ENCODE peak calls at places on chromosomes 12 and 14, in six cellular contexts. One of them, this sample, is unnamed.

GRCh38 chr12:98543701-98544100 is 28.3 kb downstream of the TMPO start:
- DNase-seq in progenitor cell of endocrine pancreas: no peak
- DNase-seq in GM19239: no peak
- DNase-seq in CD8-positive, alpha-beta memory T cell: no peak
- DNase-seq in left colon: no peak
- DNase-seq in posterior cingulate gyrus: no peak
- DNase-seq in this sample: no peak

GRCh38 chr12:27331299-27331926 is 1.2 kb upstream of the BMAL2 start:
- DNase-seq in CD8-positive, alpha-beta memory T cell: no peak
- DNase-seq in progenitor cell of endocrine pancreas: no peak
- DNase-seq in left colon: no peak
- DNase-seq in GM19239: peak
- DNase-seq in posterior cingulate gyrus: no peak
- DNase-seq in this sample: no peak

GRCh38 chr14:97380539-97380941 is 583.4 kb downstream of the VRK1 start:
- DNase-seq in GM19239: no peak
- DNase-seq in posterior cingulate gyrus: no peak
- DNase-seq in progenitor cell of endocrine pancreas: no peak
- DNase-seq in CD8-positive, alpha-beta memory T cell: no peak
- DNase-seq in left colon: no peak
- DNase-seq in this sample: no peak

GRCh38 chr14:95265106-95266094 is 54.3 kb downstream of the CLMN start:
- DNase-seq in progenitor cell of endocrine pancreas: no peak
- DNase-seq in left colon: peak
- DNase-seq in posterior cingulate gyrus: no peak
- DNase-seq in GM19239: peak
- DNase-seq in CD8-positive, alpha-beta memory T cell: no peak
- DNase-seq in this sample: peak

GRCh38 chr14:54672181-54672580 is 105.3 kb downstream of the SAMD4A start:
- DNase-seq in CD8-positive, alpha-beta memory T cell: no peak
- DNase-seq in posterior cingulate gyrus: no peak
- DNase-seq in GM19239: no peak
- DNase-seq in progenitor cell of endocrine pancreas: no peak
- DNase-seq in left colon: no peak
- DNase-seq in this sample: no peak

GRCh38 chr14:50608302-50608851 is 48.4 kb downstream of the ATL1 start:
- DNase-seq in left colon: no peak
- DNase-seq in CD8-positive, alpha-beta memory T cell: no peak
- DNase-seq in progenitor cell of endocrine pancreas: no peak
- DNase-seq in posterior cingulate gyrus: no peak
- DNase-seq in GM19239: no peak
- DNase-seq in this sample: no peak

GRCh38 chr14:74478996-74479635 is 14.0 kb downstream of the NPC2 start:
- DNase-seq in CD8-positive, alpha-beta memory T cell: no peak
- DNase-seq in GM19239: no peak
- DNase-seq in progenitor cell of endocrine pancreas: no peak
- DNase-seq in posterior cingulate gyrus: no peak
- DNase-seq in left colon: no peak
- DNase-seq in this sample: no peak

GRCh38 chr12:25723286-25723685 is 170.2 kb upstream of the LMNTD1 start:
- DNase-seq in left colon: no peak
- DNase-seq in posterior cingulate gyrus: no peak
- DNase-seq in CD8-positive, alpha-beta memory T cell: no peak
- DNase-seq in GM19239: no peak
- DNase-seq in progenitor cell of endocrine pancreas: no peak
- DNase-seq in this sample: no peak

GRCh38 chr12:12384601-12385321 is 27.9 kb downstream of the BORCS5 start:
- DNase-seq in GM19239: no peak
- DNase-seq in posterior cingulate gyrus: no peak
- DNase-seq in left colon: peak
- DNase-seq in progenitor cell of endocrine pancreas: no peak
- DNase-seq in CD8-positive, alpha-beta memory T cell: peak
- DNase-seq in this sample: no peak

GRCh38 chr14:99628832-99629618 is 15.9 kb upstream of the HHIPL1 start:
- DNase-seq in GM19239: peak
- DNase-seq in posterior cingulate gyrus: peak
- DNase-seq in progenitor cell of endocrine pancreas: peak
- DNase-seq in CD8-positive, alpha-beta memory T cell: peak
- DNase-seq in left colon: peak
- DNase-seq in this sample: peak

GRCh38 chr12:70774055-70774454 is 136.8 kb upstream of the PTPRB start:
- DNase-seq in left colon: no peak
- DNase-seq in posterior cingulate gyrus: no peak
- DNase-seq in CD8-positive, alpha-beta memory T cell: no peak
- DNase-seq in GM19239: no peak
- DNase-seq in progenitor cell of endocrine pancreas: no peak
- DNase-seq in this sample: no peak

GRCh38 chr14:34328178-34328577 is 133.9 kb downstream of the SPTSSA start:
- DNase-seq in posterior cingulate gyrus: no peak
- DNase-seq in GM19239: no peak
- DNase-seq in left colon: no peak
- DNase-seq in CD8-positive, alpha-beta memory T cell: no peak
- DNase-seq in progenitor cell of endocrine pancreas: no peak
- DNase-seq in this sample: no peak

GRCh38 chr12:9127484-9127883 is 11.8 kb upstream of the A2M start:
- DNase-seq in CD8-positive, alpha-beta memory T cell: no peak
- DNase-seq in posterior cingulate gyrus: peak
- DNase-seq in left colon: no peak
- DNase-seq in GM19239: no peak
- DNase-seq in progenitor cell of endocrine pancreas: no peak
- DNase-seq in this sample: no peak

GRCh38 chr12:64392221-64392620 is 1.7 kb upstream of the C12orf56 start:
- DNase-seq in left colon: no peak
- DNase-seq in CD8-positive, alpha-beta memory T cell: peak
- DNase-seq in GM19239: no peak
- DNase-seq in progenitor cell of endocrine pancreas: no peak
- DNase-seq in posterior cingulate gyrus: no peak
- DNase-seq in this sample: no peak

GRCh38 chr14:91780452-91780851 is 48.6 kb upstream of the CATSPERB start:
- DNase-seq in posterior cingulate gyrus: no peak
- DNase-seq in progenitor cell of endocrine pancreas: no peak
- DNase-seq in CD8-positive, alpha-beta memory T cell: no peak
- DNase-seq in GM19239: no peak
- DNase-seq in left colon: no peak
- DNase-seq in this sample: no peak

GRCh38 chr12:68410018-68410650 is 78.0 kb upstream of the MDM1 start:
- DNase-seq in left colon: no peak
- DNase-seq in posterior cingulate gyrus: no peak
- DNase-seq in progenitor cell of endocrine pancreas: no peak
- DNase-seq in CD8-positive, alpha-beta memory T cell: no peak
- DNase-seq in GM19239: no peak
- DNase-seq in this sample: no peak

GRCh38 chr14:75293920-75294648 is 15.5 kb downstream of the FOS start:
- DNase-seq in GM19239: peak
- DNase-seq in left colon: peak
- DNase-seq in CD8-positive, alpha-beta memory T cell: peak
- DNase-seq in progenitor cell of endocrine pancreas: peak
- DNase-seq in posterior cingulate gyrus: peak
- DNase-seq in this sample: peak

GRCh38 chr12:108551556-108551955 is 9.4 kb downstream of the SART3 start:
- DNase-seq in posterior cingulate gyrus: no peak
- DNase-seq in left colon: no peak
- DNase-seq in progenitor cell of endocrine pancreas: no peak
- DNase-seq in GM19239: no peak
- DNase-seq in CD8-positive, alpha-beta memory T cell: no peak
- DNase-seq in this sample: no peak

GRCh38 chr14:88983755-88984154 is 159.3 kb downstream of the TTC8 start:
- DNase-seq in GM19239: no peak
- DNase-seq in left colon: no peak
- DNase-seq in posterior cingulate gyrus: no peak
- DNase-seq in progenitor cell of endocrine pancreas: no peak
- DNase-seq in CD8-positive, alpha-beta memory T cell: no peak
- DNase-seq in this sample: no peak

This sample was measured in lung.